ENCODE peak calls at places on chromosomes 11 and 22, in four cellular contexts. O is non-pigmented ciliary epithelial cell, Y is NAMALWA, F is RPMI8226. I is an unnamed sample.

GRCh38 chr11:22115470-22116037 is 77.3 kb upstream of the ANO5 start:
- DNase-seq in O (no peak), F (peak; percentile 3), Y (no peak), I (no peak)

GRCh38 chr22:26127126-26127525 is 42.1 kb upstream of the SEZ6L start:
- DNase-seq in Y (no peak), F (no peak), O (no peak), I (peak; percentile 76)

GRCh38 chr11:87252869-87253268 is 215.1 kb downstream of the TMEM135 start:
- DNase-seq in F (no peak), Y (no peak), O (no peak), I (no peak)

GRCh38 chr11:57566564-57567209 is 785 bp downstream of the UBE2L6 start:
- DNase-seq in Y (no peak), F (no peak), O (no peak), I (peak; percentile 68)

GRCh38 chr11:131987703-131988102 is 617.3 kb downstream of the NTM start:
- DNase-seq in Y (no peak), O (no peak), F (no peak), I (no peak)

GRCh38 chr11:27204527-27204926 is 158.5 kb downstream of the CCDC34 start:
- DNase-seq in O (no peak), Y (peak; percentile 51), F (peak; percentile 18), I (peak; percentile 58)

GRCh38 chr11:131504199-131504949 is 134.0 kb downstream of the NTM start:
- DNase-seq in O (no peak), F (no peak), Y (peak; percentile 15), I (peak; percentile 63)

GRCh38 chr11:45446426-45446825 is 160.3 kb upstream of the SYT13 start:
- DNase-seq in F (no peak), O (no peak), Y (no peak), I (no peak)

GRCh38 chr11:48055292-48056132 is 75.2 kb downstream of the PTPRJ start:
- DNase-seq in Y (no peak), O (peak; percentile 78), F (no peak), I (peak; percentile 77)

GRCh38 chr22:44862981-44863860 is 110.8 kb downstream of the ARHGAP8 start:
- DNase-seq in F (peak; percentile 87), O (no peak), Y (peak; percentile 17), I (peak; percentile 51)

GRCh38 chr22:39519681-39520053 is 695 bp upstream of the ATF4 start:
- DNase-seq in F (peak; percentile 58), Y (no peak), O (no peak), I (peak; percentile 72)

I was measured in Karpas-422.